ENCODE peak calls at places on chromosome 11, in eight cellular contexts. K is hepatocyte, J is PC-3, L is IMR-90, Y is WERI-Rb-1, M is tibial nerve, D is H9, R is SK-N-SH. U is an unnamed sample.

GRCh38 chr11:73990727-73991126 is 8.1 kb upstream of the UCP2 start:
- DNase-seq in K (no peak), D (no peak), Y (no peak), J (no peak), M (no peak), R (no peak), L (no peak), U (no peak)

GRCh38 chr11:1139441-1140066 is 18.2 kb upstream of the MUC5AC start:
- DNase-seq in R (no peak), J (no peak), Y (no peak), M (no peak), K (no peak), D (no peak), L (peak; percentile 91), U (no peak)

GRCh38 chr11:129723964-129724291 is 91.7 kb upstream of the TMEM45B start:
- DNase-seq in D (no peak), M (no peak), R (no peak), L (no peak), Y (no peak), K (no peak), J (no peak), U (no peak)

GRCh38 chr11:95922536-95923440 is 1.1 kb downstream of the MTMR2 start:
- DNase-seq in J (peak; percentile 36), D (no peak), R (no peak), K (no peak), L (no peak), Y (no peak), M (no peak), U (no peak)

GRCh38 chr11:117861151-117862018 is 15.1 kb downstream of the FXYD6 start:
- DNase-seq in Y (peak; percentile 39), J (peak; percentile 30), K (peak; percentile 53), D (peak; percentile 96), M (no peak), L (no peak), R (peak; percentile 74), U (peak; percentile 90)

GRCh38 chr11:46294365-46295309 is 17.2 kb downstream of the CREB3L1 start:
- DNase-seq in J (peak; percentile 58), L (peak; percentile 97), Y (peak; percentile 67), K (peak; percentile 85), D (peak; percentile 79), M (no peak), R (peak; percentile 60), U (no peak)

GRCh38 chr11:2318123-2318522 is 16.3 kb downstream of the TSPAN32 start:
- DNase-seq in M (no peak), J (no peak), D (no peak), Y (no peak), K (no peak), L (no peak), R (no peak), U (no peak)

GRCh38 chr11:112599265-112599664 is 338.6 kb upstream of the PLET1 start:
- DNase-seq in J (no peak), L (no peak), Y (no peak), D (no peak), R (no peak), K (no peak), M (no peak), U (no peak)

GRCh38 chr11:2275334-2276279 is 5.2 kb upstream of the ASCL2 start:
- DNase-seq in M (no peak), R (no peak), D (no peak), K (no peak), L (no peak), J (no peak), Y (no peak), U (no peak)

GRCh38 chr11:2272241-2272945 is 2.0 kb upstream of the ASCL2 start:
- DNase-seq in K (no peak), D (no peak), J (no peak), M (no peak), L (no peak), Y (peak; percentile 3), R (no peak), U (no peak)

GRCh38 chr11:66457826-66458225 is 8.9 kb upstream of the PELI3 start:
- DNase-seq in M (no peak), Y (no peak), L (no peak), J (no peak), R (no peak), D (no peak), K (no peak), U (no peak)

GRCh38 chr11:91981995-91982394 is 242.6 kb upstream of the FAT3 start:
- DNase-seq in K (peak; percentile 43), Y (no peak), R (no peak), J (peak; percentile 93), M (peak; percentile 13), L (peak; percentile 88), D (no peak), U (no peak)

GRCh38 chr11:73326929-73327811 is 19.1 kb downstream of the ARHGEF17 start:
- DNase-seq in M (no peak), L (peak; percentile 82), K (no peak), D (no peak), R (no peak), Y (no peak), J (peak; percentile 71), U (no peak)

GRCh38 chr11:65380460-65381126 is 1.9 kb downstream of the SLC25A45 start:
- DNase-seq in K (no peak), L (no peak), M (no peak), Y (no peak), D (peak; percentile 62), J (no peak), R (no peak), U (no peak)

GRCh38 chr11:69841170-69841858 is 22.1 kb upstream of the FGF3 start:
- DNase-seq in R (no peak), M (no peak), L (no peak), D (peak; percentile 19), Y (no peak), K (no peak), J (no peak), U (no peak)

GRCh38 chr11:69842746-69843528 is 23.7 kb upstream of the FGF3 start:
- DNase-seq in K (no peak), D (peak; percentile 70), J (no peak), L (no peak), M (no peak), R (no peak), Y (no peak), U (no peak)

GRCh38 chr11:69840371-69841169 is 21.4 kb upstream of the FGF3 start:
- DNase-seq in M (no peak), Y (no peak), J (peak; percentile 79), L (no peak), K (no peak), R (no peak), D (peak; percentile 28), U (peak; percentile 74)

GRCh38 chr11:69843529-69843921 is 24.3 kb upstream of the FGF3 start:
- DNase-seq in Y (no peak), K (no peak), J (no peak), L (no peak), D (no peak), M (no peak), R (no peak), U (no peak)

GRCh38 chr11:69841859-69842698 is 22.9 kb upstream of the FGF3 start:
- DNase-seq in K (no peak), D (peak; percentile 75), J (peak; percentile 69), L (peak; percentile 13), R (no peak), M (no peak), Y (no peak), U (no peak)
- TF ChIP-seq CTCF in K (peak; percentile 30), D (peak; percentile 79), J (peak; percentile 89), L (peak; percentile 34), R (peak; percentile 55), M (no peak), Y (peak; percentile 39), U (peak; percentile 49)

DNA sequence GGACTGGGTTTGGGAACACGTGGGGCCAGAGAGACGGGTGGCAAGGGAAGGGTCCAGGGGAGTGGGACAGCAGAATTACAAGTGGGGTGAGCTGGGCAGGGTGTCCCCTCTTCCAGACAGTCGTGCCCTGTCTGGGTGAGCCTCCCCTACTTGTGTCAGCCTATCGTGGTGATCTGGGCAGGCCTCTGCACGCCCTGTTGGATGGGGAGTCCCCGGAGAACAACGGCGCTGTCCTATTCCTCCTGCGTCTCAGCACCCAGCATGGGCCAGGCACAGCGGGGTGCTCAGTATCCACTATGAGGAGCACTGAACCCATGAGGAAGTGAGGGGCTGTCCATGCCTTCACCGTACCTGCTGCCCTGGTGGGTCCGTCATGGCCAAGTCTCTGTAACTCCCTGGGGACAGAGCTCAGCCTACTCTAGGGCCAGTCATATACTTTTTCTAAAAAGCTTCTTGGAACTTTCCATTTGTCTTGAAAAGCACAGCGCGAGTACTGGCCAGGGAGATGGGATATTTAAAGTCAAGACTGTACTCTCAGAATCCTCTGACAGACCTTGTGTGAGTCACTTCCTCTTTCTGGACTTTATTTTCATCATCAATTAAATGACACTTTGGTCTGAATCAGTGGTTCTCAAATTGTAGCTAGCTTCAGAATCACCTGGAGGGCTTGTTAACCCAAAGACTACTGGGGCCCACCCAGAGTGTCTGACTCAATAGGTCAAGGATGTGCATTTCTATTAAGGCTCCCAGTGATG is 81.7 kb upstream of the NECTIN1 start:
- DNase-seq in L (no peak), M (no peak), Y (no peak), K (no peak), R (no peak), J (peak; percentile 33), D (no peak), U (no peak)
- H3K27me3 ChIP-seq in L (peaks cover 27% of the 10 kb centered on the region), M (no peaks in the 10 kb centered on the region), Y (no peaks in the 10 kb centered on the region), K (no peaks in the 10 kb centered on the region), R (no peaks in the 10 kb centered on the region), J (peaks cover 81% of the 10 kb centered on the region), D (no peaks in the 10 kb centered on the region), U (no peaks in the 10 kb centered on the region)

GRCh38 chr11:133830931-133831907 is 14.1 kb downstream of the SPATA19 start:
- DNase-seq in M (no peak), L (no peak), J (no peak), D (no peak), R (peak; percentile 54), Y (peak; percentile 56), K (no peak), U (no peak)
- TF ChIP-seq CTCF in M (no peak), L (no peak), J (peak; percentile 27), D (peak; percentile 85), R (no peak), Y (peak; percentile 99), K (peak; percentile 26), U (peak; percentile 56)

GRCh38 chr11:69830086-69830485 is 10.9 kb upstream of the FGF3 start:
- DNase-seq in D (no peak), M (no peak), K (no peak), L (no peak), J (no peak), Y (no peak), R (no peak), U (no peak)

GRCh38 chr11:69828276-69828970 is 9.2 kb upstream of the FGF3 start:
- DNase-seq in R (no peak), L (no peak), Y (no peak), K (no peak), J (no peak), M (no peak), D (no peak), U (no peak)

GRCh38 chr11:69825941-69826340 is 6.7 kb upstream of the FGF3 start:
- DNase-seq in L (no peak), K (no peak), R (no peak), J (no peak), D (no peak), Y (no peak), M (no peak), U (no peak)

GRCh38 chr11:69826773-69827172 is 7.6 kb upstream of the FGF3 start:
- DNase-seq in J (no peak), M (no peak), K (no peak), L (no peak), D (no peak), Y (no peak), R (no peak), U (no peak)

DNA sequence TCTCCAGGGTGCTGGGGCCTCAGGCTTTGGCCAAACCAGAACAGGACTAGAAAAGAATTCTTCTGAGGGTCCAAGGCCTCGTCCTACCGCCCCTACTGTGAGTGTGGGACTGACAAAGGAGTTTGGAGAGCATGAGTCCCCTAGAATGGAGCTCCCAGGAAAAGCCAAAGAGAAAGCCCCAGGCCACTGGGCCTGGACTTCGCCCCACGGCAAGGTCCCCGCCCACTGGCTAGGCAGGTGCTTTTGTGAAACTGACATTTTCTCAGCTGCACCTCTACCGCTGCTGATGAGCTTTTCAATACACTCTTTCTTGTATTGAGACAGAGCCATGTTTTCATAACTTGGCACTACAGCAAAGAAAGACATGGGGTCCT is 9.7 kb upstream of the FGF3 start:
- DNase-seq in J (no peak), Y (no peak), L (no peak), K (no peak), M (no peak), R (no peak), D (no peak), U (no peak)
- H3K27me3 ChIP-seq in J (no peaks in the 10 kb centered on the region), Y (peaks cover 16% of the 10 kb centered on the region), L (peaks cover 66% of the 10 kb centered on the region), K (no peaks in the 10 kb centered on the region), M (peaks cover 11% of the 10 kb centered on the region), R (peaks cover 4% of the 10 kb centered on the region), D (no peaks in the 10 kb centered on the region), U (no peaks in the 10 kb centered on the region)